ENCODE peak calls at places on chromosomes 12 and 14, in ten cellular contexts. T is NCI-H2171 treated with DMSO at 0.1 percent for 48 hours; H is AG08395; V is amniotic epithelial cell; B is CD4-positive, alpha-beta memory T cell; O is NCI-H460; K is vagina; Y is fibroblast of mammary gland; W is NCI-H1436; R is AG09309. D is an unnamed sample.

GRCh38 chr14:34502826-34503225 is 36.7 kb downstream of the EAPP start:
- DNase-seq in T (no peak), Y (peak), O (no peak), B (no peak), K (no peak), W (no peak), V (no peak), H (no peak), R (no peak), D (no peak)

GRCh38 chr12:107488666-107489065 is 196.9 kb upstream of the PWP1 start:
- DNase-seq in R (peak), B (no peak), T (no peak), V (peak), O (no peak), Y (peak), H (no peak), K (no peak), W (no peak), D (no peak)

GRCh38 chr12:62256408-62257079 is 3.7 kb upstream of the USP15 start:
- DNase-seq in H (no peak), O (no peak), R (no peak), W (no peak), K (no peak), T (no peak), B (no peak), Y (peak), V (peak), D (no peak)

GRCh38 chr12:56602239-56602638 is 27.9 kb downstream of the BAZ2A start:
- DNase-seq in T (no peak), Y (no peak), H (no peak), R (no peak), O (no peak), K (no peak), B (no peak), W (no peak), V (peak), D (no peak)

GRCh38 chr14:57182760-57183503 is 85.8 kb downstream of the EXOC5 start:
- DNase-seq in R (no peak), T (peak), K (no peak), W (peak), H (no peak), B (no peak), O (peak), V (peak), Y (peak), D (no peak)

GRCh38 chr14:74955229-74955999 is at the start of gene PGF:
- DNase-seq in B (peak), Y (peak), K (no peak), V (no peak), O (peak), T (peak), W (no peak), H (peak), R (no peak), D (no peak)

GRCh38 chr14:103144085-103144484 is 20.8 kb downstream of the TNFAIP2 start:
- DNase-seq in K (no peak), Y (peak), O (peak), H (peak), T (no peak), W (no peak), V (peak), B (no peak), R (peak), D (peak)

GRCh38 chr14:90871605-90872233 is 55.5 kb upstream of the TTC7B start:
- DNase-seq in H (peak), T (peak), B (no peak), W (no peak), K (no peak), V (peak), O (no peak), R (peak), Y (peak), D (no peak)

GRCh38 chr14:90968025-90968424 is 92.4 kb downstream of the RPS6KA5 start:
- DNase-seq in Y (peak), K (no peak), R (no peak), O (peak), B (no peak), W (no peak), T (no peak), H (no peak), V (peak), D (no peak)

GRCh38 chr12:124332068-124332672 is 37.3 kb downstream of the RFLNA start:
- DNase-seq in T (no peak), V (no peak), W (no peak), H (no peak), Y (no peak), B (no peak), K (no peak), O (no peak), R (no peak), D (no peak)

GRCh38 chr14:38868415-38869290 is 234.4 kb downstream of the SEC23A start:
- DNase-seq in W (no peak), T (no peak), R (no peak), Y (no peak), O (no peak), H (no peak), V (no peak), B (no peak), K (no peak), D (no peak)

GRCh38 chr14:94897583-94897982 is 127.7 kb upstream of the GSC start:
- DNase-seq in K (no peak), O (no peak), V (no peak), Y (no peak), T (no peak), B (no peak), R (no peak), W (no peak), H (no peak), D (no peak)

GRCh38 chr14:61474021-61474420 is 152.6 kb downstream of the PRKCH start:
- DNase-seq in W (no peak), O (no peak), R (no peak), T (no peak), K (no peak), V (no peak), B (no peak), Y (no peak), H (no peak), D (no peak)

GRCh38 chr14:97456958-97457357 is 659.8 kb downstream of the VRK1 start:
- DNase-seq in O (no peak), T (no peak), R (no peak), H (peak), B (no peak), Y (no peak), K (no peak), W (no peak), V (no peak), D (no peak)

GRCh38 chr12:116267948-116268347 is 9.5 kb downstream of the MED13L start:
- DNase-seq in B (no peak), H (no peak), W (no peak), K (no peak), O (no peak), T (no peak), Y (no peak), V (no peak), R (no peak), D (no peak)

GRCh38 chr12:84785951-84786350 is 126.6 kb downstream of the SLC6A15 start:
- DNase-seq in K (no peak), R (no peak), B (no peak), O (no peak), H (no peak), V (no peak), Y (no peak), T (no peak), W (no peak), D (no peak)

GRCh38 chr14:35229495-35230089 is 62.6 kb upstream of the PSMA6 start:
- DNase-seq in H (no peak), R (no peak), Y (peak), B (peak), K (no peak), O (peak), V (no peak), W (peak), T (peak), D (no peak)

GRCh38 chr12:124655317-124656213 is 88.2 kb upstream of the NCOR2 start:
- DNase-seq in R (no peak), K (no peak), W (peak), O (no peak), T (peak), B (no peak), H (peak), V (peak), Y (peak), D (peak)

GRCh38 chr12:29222200-29222599 is 73.1 kb downstream of the FAR2 start:
- DNase-seq in W (no peak), K (no peak), O (no peak), R (no peak), Y (no peak), H (no peak), B (no peak), V (no peak), T (no peak), D (no peak)

GRCh38 chr12:3216097-3216496 is 138.9 kb downstream of the TSPAN9 start:
- DNase-seq in V (no peak), Y (no peak), R (no peak), H (no peak), O (no peak), K (no peak), W (no peak), B (no peak), T (peak), D (no peak)

GRCh38 chr12:99721715-99722275 is 74.2 kb downstream of the GARIN6 start:
- DNase-seq in B (no peak), O (no peak), R (no peak), K (no peak), T (no peak), V (no peak), Y (no peak), W (no peak), H (no peak), D (no peak)